ENCODE peak calls at places on chromosomes 6 and 20, in ten cellular contexts. K, R, L, A, E, W, T, Q, I and P are unnamed samples.

GRCh38 chr20:9015984-9016324 is 52.9 kb upstream of the PLCB4 start:
- DNase-seq in K (no peak), R (peak; percentile 56), L (no peak), A (no peak), E (peak; percentile 56), W (no peak), T (no peak), Q (no peak), I (no peak), P (no peak)

GRCh38 chr6:107179004-107179403 is 63.7 kb upstream of the BEND3 start:
- DNase-seq in K (no peak), R (peak; percentile 9), L (no peak), A (no peak), E (peak; percentile 8), W (no peak), T (no peak), Q (no peak), I (no peak), P (peak; percentile 19)

GRCh38 chr6:137715589-137716045 is 151.4 kb upstream of the TNFAIP3 start:
- DNase-seq in K (no peak), R (no peak), L (no peak), A (no peak), E (peak; percentile 68), W (peak; percentile 86), T (no peak), Q (no peak), I (no peak), P (no peak)

GRCh38 chr20:59987135-59987534 is 28.9 kb downstream of the CDH26 start:
- DNase-seq in K (no peak), R (no peak), L (no peak), A (no peak), E (no peak), W (no peak), T (no peak), Q (no peak), I (no peak), P (no peak)

GRCh38 chr6:112636650-112637260 is 289.6 kb downstream of the RFPL4B start:
- DNase-seq in K (no peak), R (no peak), L (no peak), A (no peak), E (peak; percentile 64), W (no peak), T (no peak), Q (no peak), I (no peak), P (no peak)

GRCh38 chr6:123655520-123656306 is 19.0 kb upstream of the TRDN start:
- DNase-seq in K (no peak), R (no peak), L (no peak), A (no peak), E (peak; percentile 57), W (no peak), T (no peak), Q (no peak), I (no peak), P (no peak)

GRCh38 chr6:20366082-20366834 is 35.4 kb upstream of the E2F3 start:
- DNase-seq in K (no peak), R (no peak), L (peak; percentile 59), A (no peak), E (no peak), W (peak; percentile 25), T (no peak), Q (no peak), I (no peak), P (no peak)

GRCh38 chr6:87700729-87701675 is 1.0 kb downstream of the AKIRIN2 start:
- DNase-seq in K (peak; percentile 81), R (peak; percentile 55), L (no peak), A (peak; percentile 79), E (peak; percentile 82), W (peak; percentile 14), T (peak; percentile 58), Q (peak; percentile 30), I (peak; percentile 31), P (peak; percentile 72)

GRCh38 chr20:952196-952795 is 36.2 kb upstream of the ANGPT4 start:
- DNase-seq in K (no peak), R (no peak), L (no peak), A (peak; percentile 21), E (no peak), W (no peak), T (no peak), Q (no peak), I (no peak), P (no peak)

GRCh38 chr20:60407011-60407771 is 449.0 kb downstream of the CDH26 start:
- DNase-seq in K (no peak), R (no peak), L (no peak), A (no peak), E (no peak), W (no peak), T (no peak), Q (no peak), I (no peak), P (no peak)

GRCh38 chr20:23156170-23156841 is 70.2 kb upstream of the CD93 start:
- DNase-seq in K (no peak), R (no peak), L (no peak), A (no peak), E (peak; percentile 90), W (no peak), T (peak; percentile 69), Q (no peak), I (no peak), P (no peak)

GRCh38 chr20:47280668-47281067 is 75.8 kb downstream of the ZMYND8 start:
- DNase-seq in K (no peak), R (no peak), L (no peak), A (no peak), E (no peak), W (no peak), T (no peak), Q (no peak), I (no peak), P (no peak)

GRCh38 chr20:47283411-47283810 is 73.1 kb downstream of the ZMYND8 start:
- DNase-seq in K (no peak), R (no peak), L (no peak), A (no peak), E (no peak), W (no peak), T (no peak), Q (no peak), I (no peak), P (no peak)

GRCh38 chr20:47280228-47280627 is 76.3 kb downstream of the ZMYND8 start:
- DNase-seq in K (no peak), R (no peak), L (no peak), A (no peak), E (no peak), W (no peak), T (no peak), Q (no peak), I (no peak), P (no peak)

GRCh38 chr20:47282864-47283263 is 73.6 kb downstream of the ZMYND8 start:
- DNase-seq in K (no peak), R (no peak), L (no peak), A (no peak), E (no peak), W (no peak), T (no peak), Q (no peak), I (no peak), P (no peak)

GRCh38 chr20:47281376-47281775 is 75.1 kb downstream of the ZMYND8 start:
- DNase-seq in K (no peak), R (no peak), L (no peak), A (no peak), E (no peak), W (no peak), T (no peak), Q (no peak), I (no peak), P (no peak)
- H3K36me3 ChIP-seq in K (peaks cover 39% of the 10 kb centered on the region), R (peaks cover 12% of the 10 kb centered on the region), L (no peaks in the 10 kb centered on the region), A (peaks cover 80% of the 10 kb centered on the region), E (peaks cover 38% of the 10 kb centered on the region), W (peaks cover 90% of the 10 kb centered on the region), T (peaks cover 9% of the 10 kb centered on the region), Q (no peaks in the 10 kb centered on the region), I (peaks cover 95% of the 10 kb centered on the region), P (peaks cover 28% of the 10 kb centered on the region)

DNA sequence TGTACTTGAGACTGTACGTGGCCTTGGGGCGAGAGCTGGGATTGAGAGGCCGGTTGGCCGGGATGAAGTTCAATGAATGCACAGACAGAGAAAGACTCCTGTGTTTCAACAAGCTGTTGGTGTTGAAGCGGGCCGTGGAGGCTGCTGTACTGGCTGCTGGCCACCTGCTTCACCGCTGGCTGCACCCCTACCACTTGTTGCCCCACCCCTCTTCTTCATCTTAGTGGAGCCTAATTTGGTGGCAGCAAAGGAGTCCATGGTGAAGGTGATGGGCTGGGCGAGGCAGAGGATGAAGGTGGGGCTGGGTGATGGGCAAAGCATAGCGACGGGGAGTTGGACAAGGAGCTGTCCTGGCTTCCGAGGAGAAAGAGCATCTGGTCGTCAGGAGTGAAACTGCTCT is 7.2 kb upstream of the ZSCAN9 start:
- DNase-seq in K (no peak), R (no peak), L (no peak), A (no peak), E (no peak), W (no peak), T (no peak), Q (no peak), I (no peak), P (no peak)
- H3K27me3 ChIP-seq in K (peaks cover 63% of the 10 kb centered on the region), R (peaks cover 75% of the 10 kb centered on the region), L (no peaks in the 10 kb centered on the region), A (peaks cover 54% of the 10 kb centered on the region), E (no peaks in the 10 kb centered on the region), W (peaks cover 7% of the 10 kb centered on the region), T (no peaks in the 10 kb centered on the region), Q (no peaks in the 10 kb centered on the region), I (peaks cover 56% of the 10 kb centered on the region), P (peaks cover 13% of the 10 kb centered on the region)

DNA sequence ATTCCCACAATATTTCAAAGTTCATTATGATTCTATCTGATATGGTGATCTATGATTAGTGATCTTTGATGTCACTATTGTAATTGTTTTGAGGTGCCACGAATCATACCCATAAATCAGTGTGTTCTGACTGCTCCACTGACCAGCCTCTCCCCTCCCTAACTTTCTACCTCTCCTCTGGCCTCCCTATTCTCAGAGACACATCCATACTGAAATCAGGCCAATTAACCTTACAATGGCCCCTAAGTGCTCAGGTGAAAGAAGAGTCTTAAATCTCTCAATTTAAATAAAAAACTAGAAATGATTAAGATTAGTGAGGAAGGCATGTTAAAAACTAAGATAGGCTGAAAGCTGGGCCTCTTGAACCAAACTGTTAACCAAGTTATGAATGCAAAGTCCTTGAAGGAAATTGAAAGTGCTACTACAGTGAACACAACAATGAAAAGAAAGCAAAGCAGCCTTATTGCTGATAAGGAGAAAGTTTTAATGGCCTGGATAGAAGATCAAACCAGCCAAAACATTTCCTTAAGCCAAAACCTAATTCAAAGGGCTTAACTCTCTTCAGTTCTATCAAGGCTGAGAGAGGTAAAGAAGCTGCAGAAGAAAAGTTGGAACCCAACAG is 196.9 kb upstream of the SHLD1 start:
- DNase-seq in K (no peak), R (no peak), L (no peak), A (no peak), E (no peak), W (no peak), T (no peak), Q (no peak), I (no peak), P (no peak)
- H3K36me3 ChIP-seq in K (peaks cover 16% of the 10 kb centered on the region), R (no peaks in the 10 kb centered on the region), L (no peaks in the 10 kb centered on the region), A (peaks cover 56% of the 10 kb centered on the region), E (peaks cover 19% of the 10 kb centered on the region), W (peaks cover 70% of the 10 kb centered on the region), T (peaks cover 17% of the 10 kb centered on the region), Q (no peaks in the 10 kb centered on the region), I (peaks cover 93% of the 10 kb centered on the region), P (no peaks in the 10 kb centered on the region)

DNA sequence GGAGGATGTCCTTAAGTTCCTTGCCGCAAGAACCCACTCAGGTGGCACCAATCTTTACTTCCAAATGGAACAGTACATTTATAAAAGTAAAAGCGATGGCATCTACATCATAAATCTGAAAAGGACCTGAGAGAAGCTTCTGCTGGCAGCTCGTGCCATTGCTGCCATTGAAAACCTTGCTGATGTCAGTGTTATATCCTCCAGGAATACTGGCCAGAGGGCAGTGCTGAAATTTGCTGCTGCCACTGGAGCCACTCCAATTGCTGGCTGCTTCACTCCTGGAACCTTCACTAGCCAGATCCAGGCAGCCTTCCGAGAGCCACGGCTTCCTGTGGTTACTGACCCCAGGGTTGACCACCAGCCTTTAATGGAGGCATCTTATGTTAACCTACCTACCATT is 191.7 kb downstream of the TRIM27 start:
- DNase-seq in K (no peak), R (no peak), L (no peak), A (no peak), E (no peak), W (no peak), T (no peak), Q (no peak), I (no peak), P (no peak)
- H3K27me3 ChIP-seq in K (peaks cover 83% of the 10 kb centered on the region), R (peaks cover 93% of the 10 kb centered on the region), L (no peaks in the 10 kb centered on the region), A (peaks cover 77% of the 10 kb centered on the region), E (peaks cover 60% of the 10 kb centered on the region), W (peaks cover 22% of the 10 kb centered on the region), T (peaks cover 23% of the 10 kb centered on the region), Q (no peaks in the 10 kb centered on the region), I (peaks cover 93% of the 10 kb centered on the region), P (peaks cover 72% of the 10 kb centered on the region)